ENCODE peak calls at places on chromosomes 7 and 10, in ten cellular contexts. One of them, this sample, is unnamed.

GRCh38 chr10:49502358-49502757 is 36.6 kb downstream of the ERCC6 start:
- DNase-seq in AG04449: no peak
- DNase-seq in NCI-H460: no peak
- DNase-seq in NCI-H1048: no peak
- DNase-seq in foreskin melanocyte: no peak
- DNase-seq in A549: no peak
- DNase-seq in body of pancreas: no peak
- DNase-seq in lung microvascular endothelial cell: no peak
- DNase-seq in ascending aorta: no peak
- DNase-seq in A673: no peak
- DNase-seq in this sample: no peak

GRCh38 chr7:80773787-80774508 is 135.5 kb downstream of the CD36 start:
- DNase-seq in AG04449: no peak
- DNase-seq in NCI-H460: no peak
- DNase-seq in NCI-H1048: no peak
- DNase-seq in foreskin melanocyte: no peak
- DNase-seq in A549: no peak
- DNase-seq in body of pancreas: no peak
- DNase-seq in lung microvascular endothelial cell: no peak
- DNase-seq in ascending aorta: no peak
- DNase-seq in A673: no peak
- DNase-seq in this sample: no peak

GRCh38 chr7:45033261-45033930 is 33.4 kb downstream of the CCM2 start:
- DNase-seq in AG04449: no peak
- DNase-seq in NCI-H460: no peak
- DNase-seq in NCI-H1048: no peak
- DNase-seq in foreskin melanocyte: no peak
- DNase-seq in A549: no peak
- DNase-seq in body of pancreas: no peak
- DNase-seq in lung microvascular endothelial cell: no peak
- DNase-seq in ascending aorta: no peak
- DNase-seq in A673: no peak
- DNase-seq in this sample: no peak

GRCh38 chr10:3238115-3238871 is 65.7 kb upstream of the PITRM1 start:
- DNase-seq in AG04449: no peak
- DNase-seq in NCI-H460: no peak
- DNase-seq in NCI-H1048: no peak
- DNase-seq in foreskin melanocyte: no peak
- DNase-seq in A549: no peak
- DNase-seq in body of pancreas: no peak
- DNase-seq in lung microvascular endothelial cell: no peak
- DNase-seq in ascending aorta: no peak
- DNase-seq in A673: no peak
- DNase-seq in this sample: no peak

GRCh38 chr10:81679291-81679690 is 195.7 kb upstream of the NRG3 start:
- DNase-seq in AG04449: no peak
- DNase-seq in NCI-H460: no peak
- DNase-seq in NCI-H1048: no peak
- DNase-seq in foreskin melanocyte: no peak
- DNase-seq in A549: no peak
- DNase-seq in body of pancreas: no peak
- DNase-seq in lung microvascular endothelial cell: no peak
- DNase-seq in ascending aorta: no peak
- DNase-seq in A673: no peak
- DNase-seq in this sample: no peak

GRCh38 chr10:60230892-60231291 is 158.8 kb downstream of the ANK3 start:
- DNase-seq in AG04449: peak
- DNase-seq in NCI-H460: no peak
- DNase-seq in NCI-H1048: no peak
- DNase-seq in foreskin melanocyte: no peak
- DNase-seq in A549: no peak
- DNase-seq in body of pancreas: no peak
- DNase-seq in lung microvascular endothelial cell: no peak
- DNase-seq in ascending aorta: no peak
- DNase-seq in A673: no peak
- DNase-seq in this sample: no peak

GRCh38 chr10:79816-80215 is 30.7 kb upstream of the TUBB8 start:
- DNase-seq in AG04449: no peak
- DNase-seq in NCI-H460: no peak
- DNase-seq in NCI-H1048: no peak
- DNase-seq in foreskin melanocyte: no peak
- DNase-seq in A549: no peak
- DNase-seq in body of pancreas: no peak
- DNase-seq in lung microvascular endothelial cell: no peak
- DNase-seq in ascending aorta: no peak
- DNase-seq in A673: no peak
- DNase-seq in this sample: no peak

GRCh38 chr10:1411451-1411850 is 325.9 kb downstream of the ADARB2 start:
- DNase-seq in AG04449: no peak
- DNase-seq in NCI-H460: no peak
- DNase-seq in NCI-H1048: no peak
- DNase-seq in foreskin melanocyte: no peak
- DNase-seq in A549: no peak
- DNase-seq in body of pancreas: no peak
- DNase-seq in lung microvascular endothelial cell: no peak
- DNase-seq in ascending aorta: no peak
- DNase-seq in A673: no peak
- DNase-seq in this sample: no peak

GRCh38 chr7:105036217-105037168 is 22.5 kb downstream of the KMT2E start:
- DNase-seq in AG04449: no peak
- DNase-seq in NCI-H460: no peak
- DNase-seq in NCI-H1048: no peak
- DNase-seq in foreskin melanocyte: no peak
- DNase-seq in A549: no peak
- DNase-seq in body of pancreas: no peak
- DNase-seq in lung microvascular endothelial cell: no peak
- DNase-seq in ascending aorta: no peak
- DNase-seq in A673: no peak
- DNase-seq in this sample: no peak

GRCh38 chr7:86444245-86444644 is 199.5 kb upstream of the GRM3 start:
- DNase-seq in AG04449: no peak
- DNase-seq in NCI-H460: no peak
- DNase-seq in NCI-H1048: no peak
- DNase-seq in foreskin melanocyte: no peak
- DNase-seq in A549: no peak
- DNase-seq in body of pancreas: no peak
- DNase-seq in lung microvascular endothelial cell: no peak
- DNase-seq in ascending aorta: no peak
- DNase-seq in A673: no peak
- DNase-seq in this sample: no peak

GRCh38 chr7:121994625-121995410 is 121.9 kb downstream of the PTPRZ1 start:
- DNase-seq in AG04449: peak
- DNase-seq in NCI-H460: peak
- DNase-seq in NCI-H1048: peak
- DNase-seq in foreskin melanocyte: peak
- DNase-seq in A549: peak
- DNase-seq in body of pancreas: peak
- DNase-seq in lung microvascular endothelial cell: peak
- DNase-seq in ascending aorta: no peak
- DNase-seq in A673: peak
- DNase-seq in this sample: no peak

GRCh38 chr7:27868117-27868516 is 128.2 kb downstream of the TAX1BP1 start:
- DNase-seq in AG04449: no peak
- DNase-seq in NCI-H460: no peak
- DNase-seq in NCI-H1048: no peak
- DNase-seq in foreskin melanocyte: no peak
- DNase-seq in A549: no peak
- DNase-seq in body of pancreas: no peak
- DNase-seq in lung microvascular endothelial cell: no peak
- DNase-seq in ascending aorta: no peak
- DNase-seq in A673: no peak
- DNase-seq in this sample: no peak

GRCh38 chr7:149670288-149670687 is 103.1 kb downstream of the ZNF467 start:
- DNase-seq in AG04449: no peak
- DNase-seq in NCI-H460: peak
- DNase-seq in NCI-H1048: no peak
- DNase-seq in foreskin melanocyte: peak
- DNase-seq in A549: no peak
- DNase-seq in body of pancreas: peak
- DNase-seq in lung microvascular endothelial cell: peak
- DNase-seq in ascending aorta: no peak
- DNase-seq in A673: peak
- DNase-seq in this sample: no peak

GRCh38 chr7:47941136-47941844 is 7.0 kb downstream of the PKD1L1 start:
- DNase-seq in AG04449: peak
- DNase-seq in NCI-H460: no peak
- DNase-seq in NCI-H1048: no peak
- DNase-seq in foreskin melanocyte: peak
- DNase-seq in A549: no peak
- DNase-seq in body of pancreas: no peak
- DNase-seq in lung microvascular endothelial cell: peak
- DNase-seq in ascending aorta: no peak
- DNase-seq in A673: peak
- DNase-seq in this sample: no peak

This sample was measured in GOT3.